ENCODE peak calls at places on chromosomes 11 and 22, in six cellular contexts. One of them, this sample, is unnamed.

GRCh38 chr11:112348480-112349029 is 87.9 kb upstream of the PLET1 start:
- DNase-seq in pancreas: no peak
- DNase-seq in AG09309: no peak
- DNase-seq in gastrocnemius medialis: no peak
- DNase-seq in foreskin fibroblast: no peak
- DNase-seq in ascending aorta: no peak
- DNase-seq in this sample: no peak

GRCh38 chr11:34044664-34045485 is 6.7 kb upstream of the CAPRIN1 start:
- DNase-seq in pancreas: no peak
- DNase-seq in gastrocnemius medialis: no peak
- DNase-seq in ascending aorta: no peak
- DNase-seq in foreskin fibroblast: peak; percentile 84
- DNase-seq in AG09309: peak; percentile 77
- DNase-seq in this sample: no peak

GRCh38 chr22:49574861-49575702 is 252.6 kb downstream of the BRD1 start:
- DNase-seq in pancreas: no peak
- DNase-seq in gastrocnemius medialis: no peak
- DNase-seq in foreskin fibroblast: no peak
- DNase-seq in ascending aorta: no peak
- DNase-seq in AG09309: no peak
- DNase-seq in this sample: no peak

GRCh38 chr22:47377926-47378560 is 615.6 kb downstream of the TBC1D22A start:
- DNase-seq in ascending aorta: no peak
- DNase-seq in AG09309: no peak
- DNase-seq in pancreas: no peak
- DNase-seq in gastrocnemius medialis: no peak
- DNase-seq in foreskin fibroblast: no peak
- DNase-seq in this sample: no peak

GRCh38 chr11:64859542-64860414 is 15.3 kb upstream of the CDC42BPG start:
- DNase-seq in foreskin fibroblast: no peak
- DNase-seq in gastrocnemius medialis: no peak
- DNase-seq in pancreas: no peak
- DNase-seq in ascending aorta: no peak
- DNase-seq in AG09309: no peak
- DNase-seq in this sample: no peak

GRCh38 chr11:75535039-75535563 is 9.4 kb upstream of the GDPD5 start:
- DNase-seq in pancreas: no peak
- DNase-seq in foreskin fibroblast: no peak
- DNase-seq in ascending aorta: no peak
- DNase-seq in gastrocnemius medialis: no peak
- DNase-seq in AG09309: no peak
- DNase-seq in this sample: no peak

GRCh38 chr11:125797641-125798040 is 9.7 kb downstream of the PATE3 start:
- DNase-seq in AG09309: no peak
- DNase-seq in pancreas: no peak
- DNase-seq in ascending aorta: no peak
- DNase-seq in foreskin fibroblast: no peak
- DNase-seq in gastrocnemius medialis: no peak
- DNase-seq in this sample: no peak

GRCh38 chr11:133843454-133843987 is 1.8 kb downstream of the SPATA19 start:
- DNase-seq in gastrocnemius medialis: no peak
- DNase-seq in AG09309: no peak
- DNase-seq in ascending aorta: no peak
- DNase-seq in pancreas: no peak
- DNase-seq in foreskin fibroblast: no peak
- DNase-seq in this sample: no peak

GRCh38 chr22:35910013-35910860 is 118.4 kb downstream of the RBFOX2 start:
- DNase-seq in pancreas: no peak
- DNase-seq in gastrocnemius medialis: no peak
- DNase-seq in foreskin fibroblast: no peak
- DNase-seq in ascending aorta: no peak
- DNase-seq in AG09309: no peak
- DNase-seq in this sample: no peak

GRCh38 chr11:119317592-119318239 is 786 bp upstream of the MCAM start:
- DNase-seq in gastrocnemius medialis: no peak
- DNase-seq in foreskin fibroblast: no peak
- DNase-seq in AG09309: no peak
- DNase-seq in pancreas: no peak
- DNase-seq in ascending aorta: no peak
- DNase-seq in this sample: no peak

GRCh38 chr11:828501-829115 is 889 bp downstream of the CRACR2B start:
- DNase-seq in gastrocnemius medialis: no peak
- DNase-seq in pancreas: no peak
- DNase-seq in foreskin fibroblast: no peak
- DNase-seq in AG09309: no peak
- DNase-seq in ascending aorta: no peak
- DNase-seq in this sample: no peak

GRCh38 chr11:70716986-70717775 is 318.9 kb downstream of the CTTN start:
- DNase-seq in pancreas: no peak
- DNase-seq in foreskin fibroblast: no peak
- DNase-seq in ascending aorta: no peak
- DNase-seq in gastrocnemius medialis: no peak
- DNase-seq in AG09309: no peak
- DNase-seq in this sample: no peak

GRCh38 chr11:43923327-43924111 is 18.9 kb upstream of the C11orf96 start:
- DNase-seq in ascending aorta: no peak
- DNase-seq in gastrocnemius medialis: peak; percentile 72
- DNase-seq in pancreas: no peak
- DNase-seq in AG09309: no peak
- DNase-seq in foreskin fibroblast: peak; percentile 73
- DNase-seq in this sample: no peak

GRCh38 chr22:31947296-31947695 is 3.0 kb downstream of the YWHAH start:
- DNase-seq in gastrocnemius medialis: no peak
- DNase-seq in AG09309: no peak
- DNase-seq in ascending aorta: no peak
- DNase-seq in foreskin fibroblast: no peak
- DNase-seq in pancreas: no peak
- DNase-seq in this sample: no peak

GRCh38 chr11:86811637-86812321 is 11.4 kb downstream of the PRSS23 start:
- DNase-seq in ascending aorta: no peak
- DNase-seq in pancreas: peak; percentile 33
- DNase-seq in AG09309: peak; percentile 34
- DNase-seq in gastrocnemius medialis: no peak
- DNase-seq in foreskin fibroblast: peak; percentile 69
- DNase-seq in this sample: peak; percentile 67

GRCh38 chr11:34501500-34501899 is 12.1 kb downstream of the ELF5 start:
- DNase-seq in gastrocnemius medialis: peak; percentile 25
- DNase-seq in ascending aorta: no peak
- DNase-seq in AG09309: peak; percentile 73
- DNase-seq in foreskin fibroblast: peak; percentile 68
- DNase-seq in pancreas: no peak
- DNase-seq in this sample: peak; percentile 86

DNA sequence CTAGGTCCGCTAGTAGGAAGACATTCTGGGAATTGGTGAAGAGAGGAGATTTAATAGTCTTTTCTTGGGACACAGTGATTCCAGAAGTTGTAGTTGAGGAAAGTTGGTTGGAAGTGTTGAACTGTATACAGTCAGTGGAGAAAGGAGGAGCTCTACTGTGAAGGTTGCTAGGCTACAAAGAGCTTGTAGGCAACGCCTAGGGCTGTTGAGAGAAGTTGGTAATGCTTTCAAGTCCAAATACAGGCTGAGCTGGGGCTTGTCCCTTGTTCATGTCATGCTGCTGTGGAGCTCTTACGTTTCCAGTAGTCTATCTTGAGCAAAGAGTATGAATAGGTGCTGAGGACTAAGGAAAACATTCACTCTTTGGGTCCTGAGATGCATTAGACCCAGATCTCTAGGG is 1.1 kb downstream of the TBCEL start:
- DNase-seq in ascending aorta: no peak
- DNase-seq in pancreas: no peak
- DNase-seq in AG09309: no peak
- DNase-seq in gastrocnemius medialis: no peak
- DNase-seq in foreskin fibroblast: no peak
- DNase-seq in this sample: no peak
- H3K4me3 ChIP-seq in ascending aorta: peak overlapping the region; percentile 93
- H3K4me3 ChIP-seq in pancreas: peak overlapping the region; percentile 87
- H3K4me3 ChIP-seq in AG09309: peak overlapping the region; percentile 85
- H3K4me3 ChIP-seq in gastrocnemius medialis: peak overlapping the region; percentile 72
- H3K4me3 ChIP-seq in foreskin fibroblast: peak overlapping the region; percentile 60
- H3K4me3 ChIP-seq in this sample: peak overlapping the region; percentile 95

GRCh38 chr11:69445131-69445470 is 36.4 kb upstream of the LINC01488 start:
- DNase-seq in gastrocnemius medialis: no peak
- DNase-seq in AG09309: no peak
- DNase-seq in foreskin fibroblast: no peak
- DNase-seq in pancreas: no peak
- DNase-seq in ascending aorta: no peak
- DNase-seq in this sample: no peak
- H3K4me3 ChIP-seq in gastrocnemius medialis: no peak overlapping the region
- H3K4me3 ChIP-seq in AG09309: no peak overlapping the region
- H3K4me3 ChIP-seq in foreskin fibroblast: no peak overlapping the region
- H3K4me3 ChIP-seq in pancreas: no peak overlapping the region
- H3K4me3 ChIP-seq in ascending aorta: no peak overlapping the region
- H3K4me3 ChIP-seq in this sample: no peak overlapping the region

DNA sequence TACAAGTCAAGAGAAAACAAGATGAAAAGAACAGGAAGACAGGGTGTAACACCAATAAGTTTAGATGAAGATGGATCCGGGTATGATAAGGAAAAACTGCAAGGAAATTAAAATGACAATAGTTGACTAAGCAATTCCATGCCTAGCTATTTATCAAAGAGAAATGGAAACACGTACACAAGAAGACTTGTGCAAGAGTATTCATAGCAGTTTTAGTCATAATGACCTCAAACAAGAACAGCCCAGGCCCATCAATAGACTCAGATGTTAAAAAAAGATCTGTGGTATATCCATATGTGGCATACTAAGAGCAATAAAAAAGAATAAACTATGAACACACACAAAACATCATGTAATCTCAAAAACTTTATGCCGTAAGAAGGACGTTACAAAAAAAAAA is 33.2 kb downstream of the SLC5A12 start:
- DNase-seq in pancreas: no peak
- DNase-seq in gastrocnemius medialis: no peak
- DNase-seq in foreskin fibroblast: peak; percentile 16
- DNase-seq in AG09309: no peak
- DNase-seq in ascending aorta: no peak
- DNase-seq in this sample: no peak
- H3K4me3 ChIP-seq in pancreas: no peak overlapping the region
- H3K4me3 ChIP-seq in gastrocnemius medialis: no peak overlapping the region
- H3K4me3 ChIP-seq in foreskin fibroblast: no peak overlapping the region
- H3K4me3 ChIP-seq in AG09309: no peak overlapping the region
- H3K4me3 ChIP-seq in ascending aorta: no peak overlapping the region
- H3K4me3 ChIP-seq in this sample: no peak overlapping the region

GRCh38 chr11:66291303-66291705 is 390 bp upstream of the TMEM151A start:
- DNase-seq in pancreas: no peak
- DNase-seq in gastrocnemius medialis: no peak
- DNase-seq in AG09309: no peak
- DNase-seq in foreskin fibroblast: no peak
- DNase-seq in ascending aorta: no peak
- DNase-seq in this sample: no peak

GRCh38 chr11:66292543-66293332 is 1.0 kb downstream of the TMEM151A start:
- DNase-seq in AG09309: no peak
- DNase-seq in ascending aorta: no peak
- DNase-seq in gastrocnemius medialis: no peak
- DNase-seq in pancreas: no peak
- DNase-seq in foreskin fibroblast: no peak
- DNase-seq in this sample: no peak

GRCh38 chr11:66293352-66293751 is 1.7 kb downstream of the TMEM151A start:
- DNase-seq in foreskin fibroblast: no peak
- DNase-seq in gastrocnemius medialis: no peak
- DNase-seq in ascending aorta: no peak
- DNase-seq in AG09309: no peak
- DNase-seq in pancreas: no peak
- DNase-seq in this sample: no peak

GRCh38 chr11:66290332-66290629 is 1.3 kb upstream of the YIF1A start:
- DNase-seq in AG09309: no peak
- DNase-seq in foreskin fibroblast: no peak
- DNase-seq in ascending aorta: no peak
- DNase-seq in pancreas: no peak
- DNase-seq in gastrocnemius medialis: no peak
- DNase-seq in this sample: no peak

GRCh38 chr11:66291706-66292542 is at the start of gene TMEM151A:
- DNase-seq in foreskin fibroblast: no peak
- DNase-seq in gastrocnemius medialis: no peak
- DNase-seq in pancreas: no peak
- DNase-seq in ascending aorta: no peak
- DNase-seq in AG09309: no peak
- DNase-seq in this sample: no peak
- H3K4me3 ChIP-seq in foreskin fibroblast: no peak within 1 kb of the TSS
- H3K4me3 ChIP-seq in gastrocnemius medialis: peak within 1 kb of the TSS; percentile 45
- H3K4me3 ChIP-seq in pancreas: peak within 1 kb of the TSS; percentile 30
- H3K4me3 ChIP-seq in ascending aorta: peak within 1 kb of the TSS; percentile 67
- H3K4me3 ChIP-seq in AG09309: peak within 1 kb of the TSS; percentile 13
- H3K4me3 ChIP-seq in this sample: peak within 1 kb of the TSS; percentile 42

GRCh38 chr11:16898274-16898985 is 115.8 kb downstream of the PLEKHA7 start:
- DNase-seq in AG09309: no peak
- DNase-seq in ascending aorta: no peak
- DNase-seq in pancreas: no peak
- DNase-seq in foreskin fibroblast: no peak
- DNase-seq in gastrocnemius medialis: no peak
- DNase-seq in this sample: no peak
- H3K4me3 ChIP-seq in AG09309: no peak overlapping the region
- H3K4me3 ChIP-seq in ascending aorta: no peak overlapping the region
- H3K4me3 ChIP-seq in pancreas: peak overlapping the region; percentile 1
- H3K4me3 ChIP-seq in foreskin fibroblast: no peak overlapping the region
- H3K4me3 ChIP-seq in gastrocnemius medialis: no peak overlapping the region
- H3K4me3 ChIP-seq in this sample: no peak overlapping the region

GRCh38 chr11:113974741-113975470 is at the start of gene HTR3A:
- DNase-seq in AG09309: no peak
- DNase-seq in ascending aorta: no peak
- DNase-seq in pancreas: peak; percentile 92
- DNase-seq in gastrocnemius medialis: peak; percentile 71
- DNase-seq in foreskin fibroblast: peak; percentile 6
- DNase-seq in this sample: no peak
- H3K4me3 ChIP-seq in AG09309: no peak within 1 kb of the TSS
- H3K4me3 ChIP-seq in ascending aorta: no peak within 1 kb of the TSS
- H3K4me3 ChIP-seq in pancreas: no peak within 1 kb of the TSS
- H3K4me3 ChIP-seq in gastrocnemius medialis: no peak within 1 kb of the TSS
- H3K4me3 ChIP-seq in foreskin fibroblast: no peak within 1 kb of the TSS
- H3K4me3 ChIP-seq in this sample: no peak within 1 kb of the TSS

GRCh38 chr22:30337461-30337778 is 10.7 kb upstream of the TBC1D10A start:
- DNase-seq in gastrocnemius medialis: no peak
- DNase-seq in AG09309: no peak
- DNase-seq in pancreas: no peak
- DNase-seq in foreskin fibroblast: no peak
- DNase-seq in ascending aorta: no peak
- DNase-seq in this sample: no peak
- H3K4me3 ChIP-seq in gastrocnemius medialis: no peak overlapping the region
- H3K4me3 ChIP-seq in AG09309: no peak overlapping the region
- H3K4me3 ChIP-seq in pancreas: no peak overlapping the region
- H3K4me3 ChIP-seq in foreskin fibroblast: no peak overlapping the region
- H3K4me3 ChIP-seq in ascending aorta: no peak overlapping the region
- H3K4me3 ChIP-seq in this sample: no peak overlapping the region

GRCh38 chr11:20668844-20669832 is at the start of gene NELL1:
- DNase-seq in pancreas: no peak
- DNase-seq in gastrocnemius medialis: no peak
- DNase-seq in foreskin fibroblast: no peak
- DNase-seq in AG09309: no peak
- DNase-seq in ascending aorta: no peak
- DNase-seq in this sample: no peak

GRCh38 chr11:20671856-20672546 is 2.6 kb downstream of the NELL1 start:
- DNase-seq in gastrocnemius medialis: no peak
- DNase-seq in AG09309: no peak
- DNase-seq in foreskin fibroblast: no peak
- DNase-seq in pancreas: no peak
- DNase-seq in ascending aorta: no peak
- DNase-seq in this sample: no peak

GRCh38 chr11:20670932-20671403 is 1.6 kb downstream of the NELL1 start:
- DNase-seq in gastrocnemius medialis: no peak
- DNase-seq in ascending aorta: no peak
- DNase-seq in foreskin fibroblast: no peak
- DNase-seq in AG09309: no peak
- DNase-seq in pancreas: no peak
- DNase-seq in this sample: no peak

GRCh38 chr11:20669833-20670684 is 673 bp downstream of the NELL1 start:
- DNase-seq in ascending aorta: no peak
- DNase-seq in pancreas: no peak
- DNase-seq in gastrocnemius medialis: no peak
- DNase-seq in AG09309: no peak
- DNase-seq in foreskin fibroblast: no peak
- DNase-seq in this sample: no peak

GRCh38 chr11:20668410-20668809 is 976 bp upstream of the NELL1 start:
- DNase-seq in ascending aorta: no peak
- DNase-seq in gastrocnemius medialis: no peak
- DNase-seq in pancreas: no peak
- DNase-seq in foreskin fibroblast: no peak
- DNase-seq in AG09309: no peak
- DNase-seq in this sample: no peak
- H3K4me3 ChIP-seq in ascending aorta: no peak overlapping the region
- H3K4me3 ChIP-seq in gastrocnemius medialis: no peak overlapping the region
- H3K4me3 ChIP-seq in pancreas: no peak overlapping the region
- H3K4me3 ChIP-seq in foreskin fibroblast: no peak overlapping the region
- H3K4me3 ChIP-seq in AG09309: no peak overlapping the region
- H3K4me3 ChIP-seq in this sample: no peak overlapping the region

This sample was measured in kidney epithelial cell.